ENCODE peak calls at places on chromosome 16, in nine cellular contexts. O, Y, S, N, C, F, M, K and J are unnamed samples.

GRCh38 chr16:22728167-22728836 is 85.7 kb upstream of the HS3ST2 start:
- DNase-seq in N (no peak), K (no peak), S (no peak), Y (no peak), O (no peak), M (no peak), F (no peak), C (no peak), J (no peak)

GRCh38 chr16:23058576-23058975 is 90.7 kb downstream of the USP31 start:
- DNase-seq in C (no peak), O (no peak), Y (no peak), K (no peak), F (no peak), M (no peak), N (no peak), S (no peak), J (no peak)

GRCh38 chr16:24700549-24701392 is 28.7 kb upstream of the TNRC6A start:
- DNase-seq in O (no peak), S (peak; percentile 18), M (no peak), C (no peak), K (no peak), Y (peak; percentile 30), F (peak; percentile 55), N (no peak), J (no peak)

GRCh38 chr16:29961479-29962343 is at the start of gene TMEM219:
- DNase-seq in Y (peak; percentile 57), N (peak; percentile 91), F (peak; percentile 73), C (peak; percentile 87), S (peak; percentile 100), O (peak; percentile 91), K (peak; percentile 90), M (peak; percentile 63), J (peak; percentile 84)

GRCh38 chr16:11094075-11094593 is 149.8 kb downstream of the CLEC16A start:
- DNase-seq in S (no peak), N (peak; percentile 87), O (no peak), M (no peak), Y (no peak), C (no peak), F (no peak), K (no peak), J (no peak)

GRCh38 chr16:24858219-24859041 is 12.7 kb downstream of the SLC5A11 start:
- DNase-seq in N (peak; percentile 38), F (no peak), C (peak; percentile 75), K (peak; percentile 68), M (no peak), S (peak; percentile 77), Y (no peak), O (peak; percentile 75), J (no peak)

GRCh38 chr16:30115238-30115637 is 1.9 kb upstream of the GDPD3 start:
- DNase-seq in C (no peak), S (no peak), F (no peak), N (peak; percentile 70), Y (no peak), M (no peak), K (no peak), O (no peak), J (peak; percentile 68)

GRCh38 chr16:22912654-22913053 is 98.7 kb downstream of the HS3ST2 start:
- DNase-seq in Y (no peak), F (no peak), C (no peak), O (no peak), M (no peak), S (no peak), N (no peak), K (no peak), J (no peak)

GRCh38 chr16:14240216-14240843 is 169.2 kb downstream of the MRTFB start:
- DNase-seq in O (no peak), F (no peak), S (no peak), Y (no peak), K (no peak), C (no peak), N (no peak), M (no peak), J (no peak)

GRCh38 chr16:57941016-57941656 is 29.8 kb downstream of the CNGB1 start:
- DNase-seq in N (no peak), M (no peak), F (peak; percentile 15), O (no peak), K (no peak), S (no peak), Y (peak; percentile 34), C (no peak), J (no peak)